ENCODE peak calls at places on chromosomes 1 and 21, in four cellular contexts. E is testis, S is PC-3, N is A673. U is an unnamed sample.

GRCh38 chr1:1020000-1020404 is at the start of gene AGRN:
- DNase-seq in E (no peak), S (no peak), N (no peak), U (peak; percentile 62)

GRCh38 chr1:114323959-114324825 is 170.5 kb upstream of the SYT6 start:
- DNase-seq in E (no peak), S (no peak), N (no peak), U (no peak)

GRCh38 chr1:229059671-229060079 is 211.2 kb upstream of the RAB4A start:
- DNase-seq in E (peak; percentile 43), S (peak; percentile 9), N (no peak), U (peak; percentile 42)

GRCh38 chr1:170126691-170127090 is 19.1 kb upstream of the NTMT2 start:
- DNase-seq in E (no peak), S (no peak), N (no peak), U (no peak)

GRCh38 chr1:16067933-16068332 is 5.5 kb downstream of the FAM131C start:
- DNase-seq in E (no peak), S (no peak), N (no peak), U (no peak)

GRCh38 chr1:35580949-35581388 is 7.9 kb downstream of the TFAP2E start:
- DNase-seq in E (no peak), S (no peak), N (no peak), U (no peak)

GRCh38 chr1:102595106-102595505 is 513.2 kb downstream of the COL11A1 start:
- DNase-seq in E (no peak), S (no peak), N (no peak), U (no peak)

GRCh38 chr1:12592496-12592895 is 25.5 kb downstream of the DHRS3 start:
- DNase-seq in E (no peak), S (no peak), N (no peak), U (no peak)

GRCh38 chr1:158067651-158068050 is 74.2 kb downstream of the KIRREL1 start:
- DNase-seq in E (no peak), S (no peak), N (no peak), U (no peak)

GRCh38 chr1:147613506-147613905 is 56.8 kb downstream of the ACP6 start:
- DNase-seq in E (no peak), S (no peak), N (peak; percentile 62), U (no peak)

GRCh38 chr1:156465747-156466365 is 34.7 kb downstream of the MEF2D start:
- DNase-seq in E (no peak), S (no peak), N (no peak), U (peak; percentile 25)

GRCh38 chr1:203033287-203033686 is 7.0 kb downstream of the PPFIA4 start:
- DNase-seq in E (peak; percentile 4), S (no peak), N (no peak), U (peak; percentile 13)

GRCh38 chr1:46657775-46658174 is 10.4 kb downstream of the ATPAF1 start:
- DNase-seq in E (no peak), S (no peak), N (no peak), U (no peak)

GRCh38 chr1:15180189-15180588 is 26.6 kb downstream of the TMEM51 start:
- DNase-seq in E (no peak), S (no peak), N (no peak), U (no peak)

GRCh38 chr1:89910780-89911179 is 84.1 kb upstream of the ZNF326 start:
- DNase-seq in E (no peak), S (peak; percentile 37), N (no peak), U (no peak)

GRCh38 chr21:37244506-37245083 is 22.5 kb downstream of the VPS26C start:
- DNase-seq in E (no peak), S (no peak), N (no peak), U (no peak)

GRCh38 chr1:97712980-97713379 is 207.9 kb downstream of the DPYD start:
- DNase-seq in E (no peak), S (peak; percentile 21), N (no peak), U (no peak)

GRCh38 chr1:229557913-229558414 is 543 bp downstream of the ABCB10 start:
- DNase-seq in E (peak; percentile 45), S (peak; percentile 43), N (peak; percentile 48), U (peak; percentile 32)

GRCh38 chr1:217911908-217912307 is 280.8 kb downstream of the SPATA17 start:
- DNase-seq in E (peak; percentile 37), S (peak; percentile 67), N (peak; percentile 3), U (no peak)

GRCh38 chr1:97144527-97144926 is 422.9 kb downstream of the PTBP2 start:
- DNase-seq in E (no peak), S (peak; percentile 81), N (peak; percentile 8), U (no peak)

GRCh38 chr1:46289976-46290375 is 13.4 kb downstream of the LRRC41 start:
- DNase-seq in E (no peak), S (no peak), N (no peak), U (no peak)

GRCh38 chr1:204466416-204467405 is 27.9 kb downstream of the PIK3C2B start:
- DNase-seq in E (no peak), S (no peak), N (no peak), U (no peak)

GRCh38 chr1:100622506-100622905 is 84.6 kb downstream of the GPR88 start:
- DNase-seq in E (no peak), S (no peak), N (no peak), U (no peak)

GRCh38 chr21:37220433-37220980 is 46.6 kb downstream of the VPS26C start:
- DNase-seq in E (peak; percentile 46), S (no peak), N (peak; percentile 44), U (peak; percentile 25)

GRCh38 chr1:30173560-30173959 is 549.8 kb downstream of the MATN1 start:
- DNase-seq in E (no peak), S (no peak), N (no peak), U (no peak)

GRCh38 chr21:32371913-32372314 is 20.9 kb downstream of the URB1 start:
- DNase-seq in E (peak; percentile 40), S (peak; percentile 62), N (no peak), U (peak; percentile 71)

GRCh38 chr1:39462074-39462473 is 29.4 kb upstream of the BMP8A start:
- DNase-seq in E (no peak), S (peak; percentile 9), N (no peak), U (no peak)

GRCh38 chr1:44602675-44603610 is 71.3 kb downstream of the TMEM53 start:
- DNase-seq in E (no peak), S (no peak), N (no peak), U (no peak)

GRCh38 chr1:163191301-163191700 is 11.4 kb downstream of the RGS5 start:
- DNase-seq in E (no peak), S (no peak), N (no peak), U (no peak)

GRCh38 chr1:154263465-154264332 is 8.7 kb upstream of the HAX1 start:
- DNase-seq in E (no peak), S (no peak), N (no peak), U (no peak)

GRCh38 chr1:35398739-35399138 is 130.2 kb downstream of the ZMYM4 start:
- DNase-seq in E (no peak), S (no peak), N (no peak), U (no peak)

GRCh38 chr21:27268290-27268689 is 301.4 kb upstream of the ADAMTS5 start:
- DNase-seq in E (no peak), S (no peak), N (no peak), U (no peak)

GRCh38 chr21:16308269-16308668 is 578.5 kb downstream of the USP25 start:
- DNase-seq in E (no peak), S (no peak), N (no peak), U (no peak)

GRCh38 chr1:161498646-161499045 is 6.6 kb upstream of the FCGR2A start:
- DNase-seq in E (no peak), S (no peak), N (no peak), U (no peak)

GRCh38 chr1:28437924-28438699 is 67.7 kb upstream of the RCC1 start:
- DNase-seq in E (peak; percentile 80), S (peak; percentile 97), N (peak; percentile 98), U (peak; percentile 95)

GRCh38 chr1:99558539-99558938 is 87.4 kb upstream of the PALMD start:
- DNase-seq in E (no peak), S (peak; percentile 70), N (no peak), U (no peak)

GRCh38 chr1:174194451-174194850 is 35.1 kb downstream of the RABGAP1L start:
- DNase-seq in E (no peak), S (no peak), N (no peak), U (no peak)

GRCh38 chr1:174190800-174191199 is 31.5 kb downstream of the RABGAP1L start:
- DNase-seq in E (no peak), S (no peak), N (no peak), U (no peak)

GRCh38 chr1:174191255-174191906 is 32.1 kb downstream of the RABGAP1L start:
- DNase-seq in E (no peak), S (peak; percentile 28), N (peak; percentile 84), U (no peak)

DNA sequence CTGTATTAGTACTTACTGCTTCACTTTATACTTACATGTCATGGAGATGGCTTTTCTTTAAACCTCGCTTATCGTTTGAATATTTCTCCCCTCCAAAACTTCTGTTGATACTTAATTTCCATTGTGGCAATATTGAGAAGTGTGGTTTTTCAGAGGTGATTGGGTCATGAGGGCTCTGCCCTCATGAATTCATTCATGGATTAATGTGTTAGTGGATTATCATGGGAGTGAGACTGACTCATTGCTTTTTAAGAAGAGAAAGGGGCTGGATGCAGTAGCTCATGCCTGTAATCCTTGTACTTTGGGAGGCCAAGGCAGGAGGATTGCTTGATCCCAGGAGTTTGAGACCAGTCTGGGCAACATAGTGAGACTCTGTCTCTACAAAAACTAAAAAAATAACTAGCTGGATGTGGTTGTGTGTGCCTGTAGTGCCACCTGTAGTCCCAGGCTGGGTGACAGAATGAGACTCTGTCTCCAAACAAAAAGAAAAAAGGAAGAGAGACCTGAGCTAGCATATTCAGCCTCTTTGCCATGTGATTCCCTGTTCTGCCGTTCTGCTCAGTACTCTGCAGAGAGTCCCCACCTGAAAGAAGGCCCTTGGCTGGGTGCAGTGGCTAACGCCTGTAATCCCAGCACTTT is 30.2 kb downstream of the RABGAP1L start:
- DNase-seq in E (no peak), S (no peak), N (no peak), U (no peak)
- TF ChIP-seq CTCF in E (no peak), S (no peak), N (no peak), U (no peak)

DNA sequence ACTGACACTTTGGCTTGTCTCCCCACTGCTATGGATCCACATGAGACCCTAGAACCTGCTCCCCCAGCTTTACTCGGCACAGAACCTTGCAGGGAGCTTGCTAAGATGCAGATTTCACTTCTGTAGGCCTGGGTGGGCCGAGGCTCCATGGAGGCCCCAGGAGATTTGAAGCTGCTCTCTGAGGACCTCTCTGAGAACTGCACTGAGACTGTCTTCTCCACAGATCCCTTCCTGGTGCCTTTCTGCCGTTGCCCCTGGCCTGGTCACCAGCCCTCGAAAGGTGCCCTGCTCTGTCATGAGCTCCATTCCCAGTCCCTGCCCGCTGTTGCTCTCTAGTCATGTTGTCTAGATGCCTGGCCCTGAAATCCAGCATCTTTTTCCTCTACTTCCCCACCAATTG is 588.4 kb downstream of the AJAP1 start:
- DNase-seq in E (no peak), S (no peak), N (no peak), U (no peak)
- H3K4me3 ChIP-seq in E (no peak overlapping the region), S (no peak overlapping the region), N (no peak overlapping the region), U (no peak overlapping the region)

GRCh38 chr1:234348964-234349363 is 24.3 kb upstream of the COA6 start:
- DNase-seq in E (no peak), S (no peak), N (no peak), U (no peak)
- TF ChIP-seq CTCF in E (no peak), S (no peak), N (no peak), U (no peak)

GRCh38 chr21:15164678-15165303 is 100.0 kb upstream of the NRIP1 start:
- DNase-seq in E (no peak), S (peak; percentile 29), N (no peak), U (no peak)
- H3K4me3 ChIP-seq in E (no peak overlapping the region), S (no peak overlapping the region), N (no peak overlapping the region), U (no peak overlapping the region)

U was measured in adrenal gland.